ENCODE peak calls at places on chromosomes 4 and X, in six cellular contexts. P is adrenal gland, C is H54, T is T-helper 9 cell, I is heart left ventricle, G is DMS153. B is an unnamed sample.

GRCh38 chrX:45850775-45851433 is 650.2 kb upstream of the DIPK2B start:
- DNase-seq in P (no peak), C (no peak), T (peak), I (peak), G (no peak), B (no peak)

GRCh38 chrX:104921606-104922205 is 298.8 kb downstream of the TEX13A start:
- DNase-seq in P (no peak), C (no peak), T (no peak), I (no peak), G (no peak), B (no peak)

GRCh38 chr4:39514888-39515401 is 12.3 kb downstream of the UGDH start:
- DNase-seq in P (peak), C (no peak), T (no peak), I (no peak), G (no peak), B (no peak)

GRCh38 chr4:61427818-61428495 is 227.8 kb downstream of the ADGRL3 start:
- DNase-seq in P (no peak), C (no peak), T (no peak), I (no peak), G (no peak), B (no peak)

GRCh38 chr4:121308328-121308663 is 72.5 kb downstream of the QRFPR start:
- DNase-seq in P (no peak), C (no peak), T (no peak), I (no peak), G (no peak), B (no peak)

GRCh38 chrX:16722481-16722880 is 3.1 kb downstream of the SYAP1 start:
- DNase-seq in P (no peak), C (no peak), T (no peak), I (no peak), G (no peak), B (no peak)

GRCh38 chr4:159564615-159565014 is 461.7 kb downstream of the RAPGEF2 start:
- DNase-seq in P (no peak), C (no peak), T (no peak), I (no peak), G (no peak), B (no peak)

GRCh38 chr4:99722006-99722405 is 64.4 kb upstream of the C4orf54 start:
- DNase-seq in P (no peak), C (no peak), T (no peak), I (no peak), G (no peak), B (no peak)

GRCh38 chr4:96736352-96736889 is 896.5 kb downstream of the PDHA2 start:
- DNase-seq in P (no peak), C (peak), T (no peak), I (no peak), G (no peak), B (no peak)

GRCh38 chr4:48375651-48376291 is 34.4 kb downstream of the SLAIN2 start:
- DNase-seq in P (peak), C (peak), T (no peak), I (no peak), G (peak), B (no peak)

GRCh38 chrX:110409925-110410324 is 51.3 kb downstream of the RTL9 start:
- DNase-seq in P (peak), C (no peak), T (no peak), I (no peak), G (no peak), B (no peak)

GRCh38 chr4:24488399-24489164 is 95.8 kb downstream of the DHX15 start:
- DNase-seq in P (peak), C (peak), T (peak), I (peak), G (no peak), B (peak)

GRCh38 chr4:98557497-98557896 is 100.9 kb downstream of the TSPAN5 start:
- DNase-seq in P (no peak), C (no peak), T (no peak), I (no peak), G (no peak), B (no peak)

GRCh38 chr4:22385615-22386014 is 130.3 kb downstream of the ADGRA3 start:
- DNase-seq in P (no peak), C (peak), T (no peak), I (no peak), G (no peak), B (no peak)

GRCh38 chr4:41384992-41385391 is 128.3 kb downstream of the UCHL1 start:
- DNase-seq in P (peak), C (no peak), T (no peak), I (peak), G (no peak), B (peak)

GRCh38 chr4:26726655-26727387 is 133.8 kb upstream of the STIM2 start:
- DNase-seq in P (no peak), C (no peak), T (no peak), I (no peak), G (no peak), B (no peak)

GRCh38 chr4:120749445-120750151 is 172.9 kb downstream of the PRDM5 start:
- DNase-seq in P (no peak), C (no peak), T (no peak), I (no peak), G (peak), B (no peak)

GRCh38 chr4:148166132-148166531 is 276.1 kb downstream of the NR3C2 start:
- DNase-seq in P (no peak), C (no peak), T (no peak), I (no peak), G (no peak), B (peak)

GRCh38 chr4:87521757-87522374 is 7.3 kb downstream of the SPARCL1 start:
- DNase-seq in P (no peak), C (no peak), T (no peak), I (no peak), G (peak), B (no peak)

GRCh38 chr4:138300616-138301015 is 58.5 kb upstream of the SLC7A11 start:
- DNase-seq in P (no peak), C (no peak), T (no peak), I (no peak), G (no peak), B (no peak)

GRCh38 chrX:153868576-153869472 is 17.1 kb downstream of the L1CAM start:
- DNase-seq in P (no peak), C (no peak), T (no peak), I (no peak), G (no peak), B (no peak)

GRCh38 chrX:136163694-136164093 is 16.4 kb downstream of the FHL1 start:
- DNase-seq in P (no peak), C (no peak), T (no peak), I (no peak), G (no peak), B (no peak)

GRCh38 chrX:71603618-71604017 is 14.7 kb downstream of the CXCR3 start:
- DNase-seq in P (no peak), C (no peak), T (no peak), I (no peak), G (no peak), B (no peak)

GRCh38 chr4:113560579-113560978 is 201.0 kb downstream of the CAMK2D start:
- DNase-seq in P (no peak), C (no peak), T (no peak), I (no peak), G (no peak), B (no peak)

GRCh38 chr4:79865253-79865652 is 207.8 kb downstream of the ANTXR2 start:
- DNase-seq in P (no peak), C (peak), T (no peak), I (no peak), G (no peak), B (no peak)

GRCh38 chr4:39568805-39569204 is 41.6 kb upstream of the UGDH start:
- DNase-seq in P (no peak), C (no peak), T (no peak), I (no peak), G (no peak), B (no peak)

GRCh38 chr4:16026155-16026761 is 57.6 kb downstream of the PROM1 start:
- DNase-seq in P (no peak), C (no peak), T (no peak), I (no peak), G (no peak), B (no peak)

GRCh38 chrX:87338510-87338909 is 179.1 kb upstream of the KLHL4 start:
- DNase-seq in P (no peak), C (no peak), T (no peak), I (no peak), G (no peak), B (no peak)

GRCh38 chr4:97457253-97457652 is 686.0 kb downstream of the STPG2 start:
- DNase-seq in P (no peak), C (no peak), T (no peak), I (no peak), G (peak), B (no peak)

GRCh38 chr4:48963042-48963679 is 22.9 kb upstream of the CWH43 start:
- DNase-seq in P (peak), C (no peak), T (peak), I (peak), G (peak), B (peak)

GRCh38 chr4:2825740-2826139 is 17.9 kb upstream of the ADD1 start:
- DNase-seq in P (no peak), C (no peak), T (no peak), I (peak), G (no peak), B (peak)

GRCh38 chr4:143084566-143084965 is 100.2 kb upstream of the USP38 start:
- DNase-seq in P (no peak), C (no peak), T (no peak), I (no peak), G (no peak), B (no peak)

GRCh38 chrX:16671005-16671404 is 21.0 kb downstream of the S100G start:
- DNase-seq in P (no peak), C (no peak), T (no peak), I (no peak), G (peak), B (no peak)

GRCh38 chr4:105572296-105572695 is 19.9 kb downstream of the ARHGEF38 start:
- DNase-seq in P (no peak), C (no peak), T (no peak), I (no peak), G (peak), B (no peak)

GRCh38 chr4:27084685-27085356 is 224.2 kb downstream of the STIM2 start:
- DNase-seq in P (no peak), C (no peak), T (no peak), I (no peak), G (no peak), B (no peak)

GRCh38 chrX:49995021-49995731 is 72.8 kb downstream of the CLCN5 start:
- DNase-seq in P (no peak), C (peak), T (no peak), I (no peak), G (no peak), B (no peak)

GRCh38 chrX:42109428-42109827 is 186.1 kb upstream of the CASK start:
- DNase-seq in P (no peak), C (no peak), T (no peak), I (no peak), G (no peak), B (no peak)

B was measured in tibial artery.